ENCODE peak calls at places on chromosomes 3 and 15, in four cellular contexts. One of them, this sample, is unnamed.

GRCh38 chr3:65785065-65785645 is 253.6 kb downstream of the MAGI1 start:
- DNase-seq in M059J: peak
- DNase-seq in AG08396: peak
- DNase-seq in activated T-cell treated with anti-CD3 and anti-CD28 coated beads, Interleukin-2, amount 50 U/mL, for 72 hours: peak
- DNase-seq in this sample: no peak

GRCh38 chr15:64686130-64686735 is 89.2 kb downstream of the RBPMS2 start:
- DNase-seq in M059J: peak
- DNase-seq in AG08396: peak
- DNase-seq in activated T-cell treated with anti-CD3 and anti-CD28 coated beads, Interleukin-2, amount 50 U/mL, for 72 hours: peak
- DNase-seq in this sample: no peak

GRCh38 chr15:96058103-96058851 is 272.2 kb upstream of the NR2F2 start:
- DNase-seq in M059J: no peak
- DNase-seq in AG08396: no peak
- DNase-seq in activated T-cell treated with anti-CD3 and anti-CD28 coated beads, Interleukin-2, amount 50 U/mL, for 72 hours: no peak
- DNase-seq in this sample: no peak

GRCh38 chr15:101087172-101087769 is 164.6 kb downstream of the CHSY1 start:
- DNase-seq in M059J: no peak
- DNase-seq in AG08396: no peak
- DNase-seq in activated T-cell treated with anti-CD3 and anti-CD28 coated beads, Interleukin-2, amount 50 U/mL, for 72 hours: no peak
- DNase-seq in this sample: no peak

GRCh38 chr3:182116386-182116785 is 404.7 kb downstream of the SOX2 start:
- DNase-seq in M059J: no peak
- DNase-seq in AG08396: no peak
- DNase-seq in activated T-cell treated with anti-CD3 and anti-CD28 coated beads, Interleukin-2, amount 50 U/mL, for 72 hours: no peak
- DNase-seq in this sample: no peak

GRCh38 chr15:53869806-53870073 is 108.5 kb upstream of the UNC13C start:
- DNase-seq in M059J: no peak
- DNase-seq in AG08396: no peak
- DNase-seq in activated T-cell treated with anti-CD3 and anti-CD28 coated beads, Interleukin-2, amount 50 U/mL, for 72 hours: no peak
- DNase-seq in this sample: no peak

GRCh38 chr15:75191235-75191634 is 10.4 kb upstream of the C15orf39 start:
- DNase-seq in M059J: no peak
- DNase-seq in AG08396: no peak
- DNase-seq in activated T-cell treated with anti-CD3 and anti-CD28 coated beads, Interleukin-2, amount 50 U/mL, for 72 hours: no peak
- DNase-seq in this sample: no peak

GRCh38 chr3:48118322-48118721 is 69.9 kb downstream of the CDC25A start:
- DNase-seq in M059J: no peak
- DNase-seq in AG08396: no peak
- DNase-seq in activated T-cell treated with anti-CD3 and anti-CD28 coated beads, Interleukin-2, amount 50 U/mL, for 72 hours: no peak
- DNase-seq in this sample: no peak

GRCh38 chr15:63332367-63333078 is 49.1 kb downstream of the CA12 start:
- DNase-seq in M059J: peak
- DNase-seq in AG08396: peak
- DNase-seq in activated T-cell treated with anti-CD3 and anti-CD28 coated beads, Interleukin-2, amount 50 U/mL, for 72 hours: no peak
- DNase-seq in this sample: no peak

GRCh38 chr15:53033709-53034108 is 243.6 kb upstream of the ONECUT1 start:
- DNase-seq in M059J: no peak
- DNase-seq in AG08396: no peak
- DNase-seq in activated T-cell treated with anti-CD3 and anti-CD28 coated beads, Interleukin-2, amount 50 U/mL, for 72 hours: no peak
- DNase-seq in this sample: no peak

GRCh38 chr3:23882487-23882918 is 34.3 kb downstream of the NKIRAS1 start:
- DNase-seq in M059J: no peak
- DNase-seq in AG08396: no peak
- DNase-seq in activated T-cell treated with anti-CD3 and anti-CD28 coated beads, Interleukin-2, amount 50 U/mL, for 72 hours: no peak
- DNase-seq in this sample: no peak

GRCh38 chr3:161414907-161415306 is 43.6 kb upstream of the SPTSSB start:
- DNase-seq in M059J: no peak
- DNase-seq in AG08396: no peak
- DNase-seq in activated T-cell treated with anti-CD3 and anti-CD28 coated beads, Interleukin-2, amount 50 U/mL, for 72 hours: no peak
- DNase-seq in this sample: no peak

GRCh38 chr3:5057217-5057616 is 64.9 kb upstream of the ARL8B start:
- DNase-seq in M059J: no peak
- DNase-seq in AG08396: no peak
- DNase-seq in activated T-cell treated with anti-CD3 and anti-CD28 coated beads, Interleukin-2, amount 50 U/mL, for 72 hours: no peak
- DNase-seq in this sample: no peak

GRCh38 chr3:193301441-193301840 is 60.4 kb downstream of the PLAAT1 start:
- DNase-seq in M059J: peak
- DNase-seq in AG08396: no peak
- DNase-seq in activated T-cell treated with anti-CD3 and anti-CD28 coated beads, Interleukin-2, amount 50 U/mL, for 72 hours: no peak
- DNase-seq in this sample: no peak

GRCh38 chr3:114454592-114455251 is 160.9 kb downstream of the TIGIT start:
- DNase-seq in M059J: peak
- DNase-seq in AG08396: no peak
- DNase-seq in activated T-cell treated with anti-CD3 and anti-CD28 coated beads, Interleukin-2, amount 50 U/mL, for 72 hours: no peak
- DNase-seq in this sample: peak

GRCh38 chr3:66472313-66473134 is 28.3 kb downstream of the LRIG1 start:
- DNase-seq in M059J: peak
- DNase-seq in AG08396: no peak
- DNase-seq in activated T-cell treated with anti-CD3 and anti-CD28 coated beads, Interleukin-2, amount 50 U/mL, for 72 hours: peak
- DNase-seq in this sample: no peak

This sample was measured in glutamatergic neuron.